ENCODE peak calls at places on chromosomes 11 and 22, in four cellular contexts. One of them, this sample, is unnamed.

GRCh38 chr22:32203181-32204105 is 1.4 kb downstream of the RFPL2 start:
- DNase-seq in CD8-positive, alpha-beta memory T cell: peak; percentile 23
- DNase-seq in neuronal stem cell: no peak
- DNase-seq in left lung: no peak
- DNase-seq in this sample: no peak

GRCh38 chr11:109971184-109971523 is 122.0 kb upstream of the ZC3H12C start:
- DNase-seq in CD8-positive, alpha-beta memory T cell: no peak
- DNase-seq in neuronal stem cell: no peak
- DNase-seq in left lung: no peak
- DNase-seq in this sample: no peak

GRCh38 chr11:124874571-124875255 is 9.5 kb downstream of the ROBO3 start:
- DNase-seq in left lung: no peak
- DNase-seq in CD8-positive, alpha-beta memory T cell: no peak
- DNase-seq in neuronal stem cell: no peak
- DNase-seq in this sample: no peak

GRCh38 chr22:23384899-23385298 is 195.2 kb downstream of the IGLL1 start:
- DNase-seq in CD8-positive, alpha-beta memory T cell: no peak
- DNase-seq in left lung: peak; percentile 27
- DNase-seq in neuronal stem cell: no peak
- DNase-seq in this sample: no peak

GRCh38 chr22:39493759-39494158 is 8.3 kb upstream of the MIEF1 start:
- DNase-seq in CD8-positive, alpha-beta memory T cell: no peak
- DNase-seq in neuronal stem cell: no peak
- DNase-seq in left lung: no peak
- DNase-seq in this sample: no peak

GRCh38 chr11:59616396-59616982 is 915 bp upstream of the OSBP start:
- DNase-seq in CD8-positive, alpha-beta memory T cell: no peak
- DNase-seq in left lung: peak; percentile 98
- DNase-seq in neuronal stem cell: no peak
- DNase-seq in this sample: no peak

GRCh38 chr22:45768490-45768889 is 96.9 kb downstream of the ATXN10 start:
- DNase-seq in left lung: no peak
- DNase-seq in neuronal stem cell: no peak
- DNase-seq in CD8-positive, alpha-beta memory T cell: no peak
- DNase-seq in this sample: no peak

GRCh38 chr11:131371791-131372104 is 1.3 kb downstream of the NTM start:
- DNase-seq in CD8-positive, alpha-beta memory T cell: no peak
- DNase-seq in neuronal stem cell: no peak
- DNase-seq in left lung: no peak
- DNase-seq in this sample: no peak

GRCh38 chr11:127000291-127000968 is at the start of gene KIRREL3:
- DNase-seq in CD8-positive, alpha-beta memory T cell: no peak
- DNase-seq in neuronal stem cell: no peak
- DNase-seq in left lung: no peak
- DNase-seq in this sample: no peak

GRCh38 chr11:83566948-83567347 is 280.8 kb upstream of the CCDC90B start:
- DNase-seq in CD8-positive, alpha-beta memory T cell: no peak
- DNase-seq in left lung: no peak
- DNase-seq in neuronal stem cell: no peak
- DNase-seq in this sample: no peak

GRCh38 chr11:129972596-129972995 is 30.0 kb downstream of the PRDM10 start:
- DNase-seq in neuronal stem cell: peak; percentile 23
- DNase-seq in left lung: no peak
- DNase-seq in CD8-positive, alpha-beta memory T cell: no peak
- DNase-seq in this sample: no peak

GRCh38 chr11:26947904-26948639 is 45.8 kb upstream of the FIBIN start:
- DNase-seq in neuronal stem cell: no peak
- DNase-seq in left lung: no peak
- DNase-seq in CD8-positive, alpha-beta memory T cell: no peak
- DNase-seq in this sample: no peak

GRCh38 chr11:126476977-126477376 is 121.5 kb downstream of the ST3GAL4 start:
- DNase-seq in CD8-positive, alpha-beta memory T cell: no peak
- DNase-seq in left lung: no peak
- DNase-seq in neuronal stem cell: no peak
- DNase-seq in this sample: no peak

GRCh38 chr11:35563413-35564245 is 38.2 kb upstream of the PAMR1 start:
- DNase-seq in neuronal stem cell: no peak
- DNase-seq in left lung: no peak
- DNase-seq in CD8-positive, alpha-beta memory T cell: no peak
- DNase-seq in this sample: no peak

GRCh38 chr11:64776875-64777274 is 1.5 kb downstream of the SF1 start:
- DNase-seq in neuronal stem cell: no peak
- DNase-seq in left lung: peak; percentile 2
- DNase-seq in CD8-positive, alpha-beta memory T cell: no peak
- DNase-seq in this sample: no peak

GRCh38 chr22:17074648-17075002 is 10.2 kb upstream of the IL17RA start:
- DNase-seq in CD8-positive, alpha-beta memory T cell: no peak
- DNase-seq in left lung: no peak
- DNase-seq in neuronal stem cell: no peak
- DNase-seq in this sample: no peak

GRCh38 chr11:64643258-64643881 is 52.4 kb downstream of the SLC22A12 start:
- DNase-seq in neuronal stem cell: no peak
- DNase-seq in left lung: no peak
- DNase-seq in CD8-positive, alpha-beta memory T cell: no peak
- DNase-seq in this sample: no peak

GRCh38 chr11:67269401-67270255 is 3.4 kb downstream of the GRK2 start:
- DNase-seq in left lung: peak; percentile 36
- DNase-seq in CD8-positive, alpha-beta memory T cell: no peak
- DNase-seq in neuronal stem cell: no peak
- DNase-seq in this sample: no peak

GRCh38 chr11:128095459-128096096 is 491.8 kb downstream of the ETS1 start:
- DNase-seq in left lung: no peak
- DNase-seq in CD8-positive, alpha-beta memory T cell: no peak
- DNase-seq in neuronal stem cell: no peak
- DNase-seq in this sample: no peak

GRCh38 chr11:19892387-19892786 is 179.8 kb downstream of the NAV2 start:
- DNase-seq in neuronal stem cell: no peak
- DNase-seq in left lung: peak; percentile 43
- DNase-seq in CD8-positive, alpha-beta memory T cell: no peak
- DNase-seq in this sample: no peak

GRCh38 chr11:19892876-19893275 is 180.2 kb downstream of the NAV2 start:
- DNase-seq in neuronal stem cell: no peak
- DNase-seq in left lung: no peak
- DNase-seq in CD8-positive, alpha-beta memory T cell: no peak
- DNase-seq in this sample: no peak

GRCh38 chr11:19889531-19889930 is 176.9 kb downstream of the NAV2 start:
- DNase-seq in left lung: no peak
- DNase-seq in CD8-positive, alpha-beta memory T cell: no peak
- DNase-seq in neuronal stem cell: no peak
- DNase-seq in this sample: no peak

GRCh38 chr11:19891050-19891449 is 178.4 kb downstream of the NAV2 start:
- DNase-seq in neuronal stem cell: no peak
- DNase-seq in CD8-positive, alpha-beta memory T cell: no peak
- DNase-seq in left lung: no peak
- DNase-seq in this sample: no peak

DNA sequence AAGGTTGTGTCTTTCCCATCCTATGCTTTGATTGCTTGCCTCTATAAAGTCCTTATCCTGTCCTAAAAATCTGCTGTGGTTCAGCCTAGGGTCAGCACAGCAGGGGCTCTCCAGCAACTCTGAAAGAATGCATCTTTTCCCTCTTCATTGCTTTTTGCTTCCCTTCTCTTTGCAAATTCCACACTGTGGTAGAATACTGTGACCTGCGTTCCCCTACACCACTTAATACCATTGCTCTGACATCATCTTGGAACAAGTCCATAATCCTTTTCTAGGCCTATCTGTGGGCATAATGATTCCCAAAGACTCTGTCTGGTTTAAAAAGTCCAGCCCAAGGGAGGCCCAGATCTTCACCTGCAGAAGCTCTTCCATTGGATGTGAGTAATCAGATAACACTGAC is 177.7 kb downstream of the NAV2 start:
- DNase-seq in CD8-positive, alpha-beta memory T cell: no peak
- DNase-seq in neuronal stem cell: no peak
- DNase-seq in left lung: no peak
- DNase-seq in this sample: no peak
- H3K27ac ChIP-seq in CD8-positive, alpha-beta memory T cell: no peak overlapping the region
- H3K27ac ChIP-seq in neuronal stem cell: no peak overlapping the region
- H3K27ac ChIP-seq in left lung: no peak overlapping the region
- H3K27ac ChIP-seq in this sample: no peak overlapping the region

DNA sequence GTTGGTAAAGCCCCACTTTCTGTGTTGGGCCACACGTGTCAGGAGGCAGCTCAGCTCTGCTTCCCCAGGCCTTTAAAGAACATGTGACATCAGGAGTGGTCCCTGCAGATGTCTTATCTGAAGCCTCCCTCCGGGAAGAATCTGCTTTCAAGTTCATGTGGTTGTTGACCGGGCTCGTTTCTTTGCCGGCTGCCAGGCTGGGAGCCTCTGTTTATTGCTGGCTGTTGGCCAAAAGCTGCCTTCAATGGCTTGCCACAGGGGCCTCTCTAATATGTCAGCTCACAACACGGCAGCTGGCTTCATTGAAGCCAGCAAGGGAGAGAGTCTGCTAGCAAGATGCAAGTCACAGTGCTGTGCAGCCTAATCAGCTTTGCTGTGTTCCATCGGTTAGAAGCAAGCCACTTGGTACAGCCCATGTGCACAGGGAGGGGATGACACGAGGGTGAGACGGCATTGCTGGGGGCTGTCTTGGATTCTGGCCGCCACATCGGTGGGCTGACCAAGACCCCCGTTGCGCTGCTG is 14.6 kb downstream of the MRGPRF start:
- DNase-seq in left lung: peak; percentile 21
- DNase-seq in neuronal stem cell: no peak
- DNase-seq in CD8-positive, alpha-beta memory T cell: no peak
- DNase-seq in this sample: no peak
- H3K27ac ChIP-seq in left lung: no peak overlapping the region
- H3K27ac ChIP-seq in neuronal stem cell: no peak overlapping the region
- H3K27ac ChIP-seq in CD8-positive, alpha-beta memory T cell: no peak overlapping the region
- H3K27ac ChIP-seq in this sample: no peak overlapping the region

GRCh38 chr22:27961182-27961581 is 42.1 kb upstream of the PITPNB start:
- DNase-seq in neuronal stem cell: no peak
- DNase-seq in left lung: no peak
- DNase-seq in CD8-positive, alpha-beta memory T cell: no peak
- DNase-seq in this sample: no peak
- H3K27ac ChIP-seq in neuronal stem cell: no peak overlapping the region
- H3K27ac ChIP-seq in left lung: no peak overlapping the region
- H3K27ac ChIP-seq in CD8-positive, alpha-beta memory T cell: no peak overlapping the region
- H3K27ac ChIP-seq in this sample: no peak overlapping the region

GRCh38 chr22:50506611-50507420 is 686 bp downstream of the LMF2 start:
- DNase-seq in CD8-positive, alpha-beta memory T cell: no peak
- DNase-seq in left lung: peak; percentile 54
- DNase-seq in neuronal stem cell: no peak
- DNase-seq in this sample: no peak

GRCh38 chr22:50505276-50505775 is 2.2 kb downstream of the LMF2 start:
- DNase-seq in neuronal stem cell: no peak
- DNase-seq in left lung: no peak
- DNase-seq in CD8-positive, alpha-beta memory T cell: no peak
- DNase-seq in this sample: no peak

GRCh38 chr22:50507421-50507990 is at the start of gene LMF2:
- DNase-seq in left lung: peak; percentile 92
- DNase-seq in CD8-positive, alpha-beta memory T cell: peak; percentile 92
- DNase-seq in neuronal stem cell: no peak
- DNase-seq in this sample: peak; percentile 97

GRCh38 chr22:50504245-50505211 is 3.0 kb downstream of the LMF2 start:
- DNase-seq in left lung: no peak
- DNase-seq in neuronal stem cell: no peak
- DNase-seq in CD8-positive, alpha-beta memory T cell: no peak
- DNase-seq in this sample: no peak

GRCh38 chr22:50505776-50506610 is 1.5 kb downstream of the LMF2 start:
- DNase-seq in neuronal stem cell: no peak
- DNase-seq in left lung: no peak
- DNase-seq in CD8-positive, alpha-beta memory T cell: no peak
- DNase-seq in this sample: no peak
- H3K27ac ChIP-seq in neuronal stem cell: no peak overlapping the region
- H3K27ac ChIP-seq in left lung: no peak overlapping the region
- H3K27ac ChIP-seq in CD8-positive, alpha-beta memory T cell: no peak overlapping the region
- H3K27ac ChIP-seq in this sample: no peak overlapping the region

GRCh38 chr11:8756201-8756600 is 73.6 kb downstream of the RPL27A start:
- DNase-seq in neuronal stem cell: no peak
- DNase-seq in left lung: no peak
- DNase-seq in CD8-positive, alpha-beta memory T cell: no peak
- DNase-seq in this sample: no peak
- H3K27ac ChIP-seq in neuronal stem cell: no peak overlapping the region
- H3K27ac ChIP-seq in left lung: peak overlapping the region; percentile 28
- H3K27ac ChIP-seq in CD8-positive, alpha-beta memory T cell: no peak overlapping the region
- H3K27ac ChIP-seq in this sample: no peak overlapping the region

DNA sequence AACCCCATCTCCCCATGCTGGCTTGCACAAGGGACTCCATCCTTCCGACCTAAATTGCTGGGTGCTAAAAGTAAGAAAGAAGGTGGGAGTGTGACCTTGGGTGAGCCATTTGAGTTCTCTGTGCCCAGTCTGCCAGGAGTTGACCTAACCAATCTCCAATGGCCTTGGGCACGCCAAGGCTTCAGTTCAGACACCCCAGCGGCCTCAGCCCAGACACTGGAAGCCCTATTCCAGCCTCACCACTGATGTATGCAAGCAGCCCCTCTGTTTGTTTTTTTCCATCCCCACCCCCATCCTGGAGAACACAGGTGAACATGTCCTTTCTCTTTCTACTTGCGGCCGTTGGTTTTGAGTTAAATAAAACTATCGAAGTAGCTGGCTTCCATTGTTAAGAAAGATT is 31.9 kb downstream of the MYH9 start:
- DNase-seq in neuronal stem cell: no peak
- DNase-seq in left lung: no peak
- DNase-seq in CD8-positive, alpha-beta memory T cell: no peak
- DNase-seq in this sample: no peak
- H3K27ac ChIP-seq in neuronal stem cell: no peak overlapping the region
- H3K27ac ChIP-seq in left lung: peak overlapping the region; percentile 76
- H3K27ac ChIP-seq in CD8-positive, alpha-beta memory T cell: peak overlapping the region; percentile 39
- H3K27ac ChIP-seq in this sample: no peak overlapping the region